ENCODE peak calls at places on chromosomes 3 and 15, in four cellular contexts. A is right atrium auricular region, Q is osteoblast, C is foreskin fibroblast. P is an unnamed sample.
A peak's percentile ranks its signal among the peaks of the same experiment; 100 is the strongest.

GRCh38 chr3:48538451-48538850 is 18.2 kb downstream of the PFKFB4 start:
- DNase-seq in A (no peak), Q (peak; percentile 44), C (no peak), P (no peak)

GRCh38 chr3:101518421-101518871 is 5.4 kb upstream of the SENP7 start:
- DNase-seq in A (no peak), Q (no peak), C (peak; percentile 11), P (no peak)

GRCh38 chr3:78906245-78906644 is 861.6 kb downstream of the ROBO1 start:
- DNase-seq in A (no peak), Q (no peak), C (no peak), P (no peak)

GRCh38 chr3:17771177-17772048 is 29.0 kb upstream of the TBC1D5 start:
- DNase-seq in A (no peak), Q (no peak), C (no peak), P (no peak)

GRCh38 chr15:27086146-27086545 is 115.2 kb downstream of the GABRG3 start:
- DNase-seq in A (no peak), Q (no peak), C (no peak), P (no peak)

GRCh38 chr3:177772908-177773557 is 575.8 kb upstream of the TBL1XR1 start:
- DNase-seq in A (no peak), Q (no peak), C (no peak), P (no peak)

GRCh38 chr15:68126415-68126814 is 72.3 kb downstream of the PIAS1 start:
- DNase-seq in A (no peak), Q (no peak), C (no peak), P (no peak)

GRCh38 chr3:42672495-42672894 is 12.8 kb upstream of the KLHL40 start:
- DNase-seq in A (no peak), Q (no peak), C (no peak), P (no peak)

GRCh38 chr15:95616306-95616705 is 714.2 kb upstream of the NR2F2 start:
- DNase-seq in A (no peak), Q (no peak), C (no peak), P (no peak)

GRCh38 chr15:95624616-95625361 is 705.7 kb upstream of the NR2F2 start:
- DNase-seq in A (no peak), Q (no peak), C (no peak), P (no peak)

GRCh38 chr15:95624100-95624499 is 706.4 kb upstream of the NR2F2 start:
- DNase-seq in A (no peak), Q (no peak), C (no peak), P (no peak)

GRCh38 chr15:95622843-95623242 is 707.7 kb upstream of the NR2F2 start:
- DNase-seq in A (no peak), Q (no peak), C (no peak), P (no peak)

GRCh38 chr15:95620934-95621579 is 709.4 kb upstream of the NR2F2 start:
- DNase-seq in A (no peak), Q (no peak), C (peak; percentile 57), P (peak; percentile 43)
- H3K4me3 ChIP-seq in A (no peak overlapping the region), Q (no peak overlapping the region), C (no peak overlapping the region), P (no peak overlapping the region)

GRCh38 chr3:108602249-108602934 is 12.9 kb downstream of the DZIP3 start:
- DNase-seq in A (no peak), Q (no peak), C (peak; percentile 17), P (no peak)

GRCh38 chr3:108605028-108605427 is 15.5 kb downstream of the DZIP3 start:
- DNase-seq in A (no peak), Q (no peak), C (no peak), P (no peak)

GRCh38 chr3:108605491-108605890 is 16.0 kb downstream of the DZIP3 start:
- DNase-seq in A (no peak), Q (no peak), C (no peak), P (no peak)

GRCh38 chr3:108603689-108604088 is 14.2 kb downstream of the DZIP3 start:
- DNase-seq in A (no peak), Q (no peak), C (peak; percentile 44), P (no peak)

GRCh38 chr3:108602935-108603294 is 13.4 kb downstream of the DZIP3 start:
- DNase-seq in A (no peak), Q (no peak), C (peak; percentile 5), P (no peak)
- H3K4me3 ChIP-seq in A (no peak overlapping the region), Q (no peak overlapping the region), C (no peak overlapping the region), P (no peak overlapping the region)

DNA sequence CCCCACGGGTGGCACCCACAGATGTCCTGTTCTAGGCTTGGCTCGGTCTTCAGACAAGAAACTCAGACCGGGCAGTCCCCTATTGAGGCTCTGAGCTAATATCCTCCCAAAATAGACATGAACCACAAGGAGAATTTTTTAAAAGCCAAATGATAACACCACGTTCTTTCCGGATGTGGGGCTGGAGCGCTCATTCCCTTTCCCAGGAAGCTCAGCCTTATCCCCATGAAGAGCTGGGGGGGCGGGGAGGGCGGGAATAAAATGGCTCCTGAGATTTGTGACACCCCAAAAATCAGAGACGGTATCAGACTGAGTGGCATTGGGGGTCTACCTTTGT is 1.1 kb downstream of the SLC6A1 start:
- DNase-seq in A (no peak), Q (no peak), C (no peak), P (no peak)
- H3K4me3 ChIP-seq in A (peak overlapping the region; percentile 45), Q (no peak overlapping the region), C (no peak overlapping the region), P (no peak overlapping the region)

DNA sequence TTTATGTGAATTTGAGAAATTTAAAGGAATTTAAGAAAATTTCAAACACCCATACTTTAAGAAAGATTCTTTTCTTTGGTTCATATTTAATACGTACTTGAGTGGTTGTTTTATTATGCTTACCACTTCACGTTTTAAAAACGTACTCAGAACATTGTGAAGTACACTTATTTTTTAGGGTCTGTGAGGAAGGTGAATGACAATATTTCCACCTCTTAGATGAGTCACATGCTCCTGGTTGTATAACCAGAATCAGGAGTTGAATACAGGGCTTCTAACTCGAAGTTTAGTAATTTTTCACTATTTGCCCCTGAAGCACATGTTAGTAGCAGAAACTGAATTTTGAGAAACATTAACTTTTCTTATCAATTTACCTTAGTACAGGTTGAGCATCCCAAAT is 7.5 kb downstream of the SKIL start:
- DNase-seq in A (no peak), Q (no peak), C (no peak), P (no peak)
- H3K4me3 ChIP-seq in A (no peak overlapping the region), Q (no peak overlapping the region), C (no peak overlapping the region), P (no peak overlapping the region)

DNA sequence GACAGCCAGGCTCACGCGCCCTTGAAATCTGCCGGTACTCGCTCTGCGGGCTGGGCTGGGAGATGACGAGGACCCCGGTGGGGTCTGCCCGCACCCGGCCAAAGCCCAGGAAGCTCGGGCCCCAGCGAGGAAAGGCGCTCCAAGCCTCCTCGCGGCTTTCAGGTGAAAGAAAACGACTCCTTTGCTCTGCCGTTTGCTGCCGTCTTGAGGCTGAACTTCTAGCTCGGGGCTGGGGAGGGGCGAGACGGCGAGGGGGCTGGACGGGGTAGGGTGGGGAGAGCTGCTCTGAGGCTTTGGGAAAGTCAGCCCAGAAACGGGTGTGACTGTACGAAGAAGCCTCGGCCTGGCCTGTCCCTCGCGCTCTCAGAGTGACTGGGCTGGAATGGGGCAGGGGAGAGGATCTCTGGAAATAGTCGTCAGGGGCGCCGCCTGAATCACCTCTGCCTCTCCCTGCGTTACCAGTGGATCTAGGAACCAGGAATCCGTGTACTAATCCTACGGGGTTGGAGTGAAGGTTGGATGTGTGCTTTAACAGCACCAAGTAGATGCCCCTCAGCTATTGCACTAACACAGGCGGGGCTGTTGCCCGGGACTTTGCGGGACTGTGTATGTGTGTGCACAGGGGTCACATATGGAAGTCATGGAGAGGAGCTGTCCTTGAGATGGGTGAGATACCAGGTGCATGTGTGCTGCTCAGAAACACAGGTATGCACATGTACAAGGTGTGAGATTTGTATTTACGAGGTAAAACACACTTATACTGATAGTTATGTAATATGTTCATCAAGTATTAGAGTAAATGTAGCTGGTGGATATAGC is 495 bp downstream of the FOXL2NB start:
- DNase-seq in A (no peak), Q (no peak), C (no peak), P (no peak)
- H3K4me3 ChIP-seq in A (peak overlapping the region; percentile 32), Q (no peak overlapping the region), C (peak overlapping the region; percentile 56), P (peak overlapping the region; percentile 41)

GRCh38 chr3:120678984-120679383 is 3.1 kb downstream of the HGD start:
- DNase-seq in A (no peak), Q (no peak), C (no peak), P (no peak)
- H3K4me3 ChIP-seq in A (no peak overlapping the region), Q (peak overlapping the region; percentile 27), C (no peak overlapping the region), P (no peak overlapping the region)

GRCh38 chr3:12392101-12392878 is 92.0 kb upstream of the TSEN2 start:
- DNase-seq in A (no peak), Q (no peak), C (peak; percentile 76), P (no peak)

GRCh38 chr3:12393894-12394293 is 90.4 kb upstream of the TSEN2 start:
- DNase-seq in A (no peak), Q (no peak), C (peak; percentile 96), P (peak; percentile 93)

GRCh38 chr3:12396475-12396874 is 87.8 kb upstream of the TSEN2 start:
- DNase-seq in A (no peak), Q (no peak), C (no peak), P (no peak)

GRCh38 chr3:12395349-12396012 is 88.8 kb upstream of the TSEN2 start:
- DNase-seq in A (no peak), Q (peak; percentile 8), C (no peak), P (no peak)

DNA sequence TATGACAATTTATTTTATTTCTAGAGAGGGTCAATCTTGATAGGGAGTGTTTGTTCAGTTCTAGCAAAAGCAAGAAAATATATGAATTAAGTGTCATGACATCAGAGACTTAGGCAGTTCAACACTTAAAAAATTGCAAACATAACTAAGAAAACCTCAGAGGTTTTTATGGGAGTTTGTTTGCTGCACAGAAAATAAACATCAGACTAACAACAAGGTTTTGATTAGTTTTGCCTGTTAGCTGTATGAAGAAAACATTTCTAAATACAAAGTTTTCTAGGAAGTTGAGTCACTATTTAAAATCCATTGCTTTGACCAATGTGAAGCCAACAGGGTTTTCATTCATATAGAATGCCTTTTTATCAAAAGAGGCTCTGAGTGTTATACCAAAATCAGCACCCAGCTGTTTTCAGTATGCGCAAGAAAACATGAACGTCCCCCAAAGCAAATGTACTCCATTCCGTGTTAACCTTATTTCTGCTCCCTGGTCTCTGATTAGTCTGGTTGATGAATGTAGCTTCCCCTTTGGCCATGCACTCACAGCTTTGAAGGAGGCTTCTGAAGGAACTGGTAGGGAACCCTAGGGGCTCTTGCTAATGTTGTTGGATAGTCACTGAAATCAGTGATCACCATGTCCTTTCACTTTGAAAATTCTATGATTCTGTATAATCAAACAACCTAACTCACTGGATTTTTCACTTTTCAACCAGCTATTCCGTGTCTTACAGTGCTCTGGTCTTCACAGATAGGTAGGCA is 89.6 kb upstream of the TSEN2 start:
- DNase-seq in A (no peak), Q (no peak), C (no peak), P (no peak)
- H3K4me3 ChIP-seq in A (no peak overlapping the region), Q (no peak overlapping the region), C (no peak overlapping the region), P (no peak overlapping the region)

GRCh38 chr3:137770821-137771399 is 6.8 kb downstream of the SOX14 start:
- DNase-seq in A (no peak), Q (peak; percentile 72), C (peak; percentile 23), P (no peak)
- H3K4me3 ChIP-seq in A (no peak overlapping the region), Q (no peak overlapping the region), C (no peak overlapping the region), P (no peak overlapping the region)

DNA sequence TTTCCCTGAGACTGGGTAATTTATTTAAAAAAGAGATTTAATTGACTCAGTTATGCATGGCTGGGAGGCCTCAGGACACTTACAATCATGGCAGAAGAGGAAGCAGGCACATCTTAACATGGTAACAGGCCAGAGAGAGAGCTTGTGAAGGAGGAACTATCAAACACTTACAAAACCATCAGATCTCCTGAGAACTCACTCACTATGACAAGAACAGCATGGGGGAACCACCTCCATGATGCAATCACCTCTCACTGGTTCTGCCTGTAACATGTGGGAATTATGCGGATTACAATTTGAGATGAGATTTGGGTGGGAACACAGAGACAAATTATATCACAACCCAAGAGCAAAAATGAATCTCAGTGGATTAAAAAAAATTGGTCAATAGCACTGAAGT is 416.0 kb upstream of the TMCO5A start:
- DNase-seq in A (no peak), Q (no peak), C (no peak), P (no peak)
- H3K4me3 ChIP-seq in A (no peak overlapping the region), Q (no peak overlapping the region), C (no peak overlapping the region), P (no peak overlapping the region)